ENCODE peak calls at places on chromosomes 13 and 19, in six cellular contexts. P is NCI-H1417; N is kidney tubule cell; O is NCI-H69; Y is NCI-H2081 treated with DMSO at 0.1 percent for 48 hours; Q is stimulated activated naive B cell treated with anti-CD40 and anti-IgM and Interleukin-4, amounts not matched to agents 10 μg/mL and 1 μg/mL and 100 μg/mL, for 72 hours. B is an unnamed sample.
A peak's percentile ranks its signal among the peaks of the same experiment; 100 is the strongest.

GRCh38 chr13:36417328-36417727 is 15.0 kb upstream of the CCNA1 start:
- DNase-seq in P (no peak), N (no peak), O (no peak), Y (no peak), Q (no peak), B (no peak)

GRCh38 chr19:47507031-47507430 is 7.8 kb downstream of the NAPA start:
- DNase-seq in P (no peak), N (no peak), O (no peak), Y (no peak), Q (no peak), B (no peak)

GRCh38 chr13:67620665-67621064 is 390.5 kb upstream of the PCDH9 start:
- DNase-seq in P (no peak), N (peak; percentile 37), O (no peak), Y (no peak), Q (no peak), B (no peak)

GRCh38 chr13:68927387-68928026 is 1180.1 kb upstream of the ATXN8OS start:
- DNase-seq in P (peak; percentile 51), N (peak; percentile 35), O (peak; percentile 75), Y (peak; percentile 0), Q (no peak), B (no peak)

GRCh38 chr13:80339578-80339840 is 1.4 kb downstream of the SPRY2 start:
- DNase-seq in P (peak; percentile 46), N (no peak), O (no peak), Y (no peak), Q (no peak), B (no peak)

GRCh38 chr19:12806242-12807131 is at the start of gene RNASEH2A:
- DNase-seq in P (peak; percentile 94), N (peak; percentile 91), O (peak; percentile 98), Y (peak; percentile 68), Q (peak; percentile 92), B (peak; percentile 93)

GRCh38 chr19:42276821-42277220 is 7.8 kb downstream of the CIC start:
- DNase-seq in P (no peak), N (peak; percentile 74), O (peak; percentile 89), Y (no peak), Q (no peak), B (peak; percentile 70)

GRCh38 chr13:109274188-109274821 is 512.1 kb downstream of the IRS2 start:
- DNase-seq in P (no peak), N (peak; percentile 76), O (no peak), Y (no peak), Q (no peak), B (no peak)

GRCh38 chr19:48501446-48501960 is 10.1 kb downstream of the LMTK3 start:
- DNase-seq in P (peak; percentile 96), N (no peak), O (peak; percentile 99), Y (no peak), Q (no peak), B (peak; percentile 79)

GRCh38 chr19:47231215-47232054 is 436 bp upstream of the BBC3 start:
- DNase-seq in P (peak; percentile 71), N (peak; percentile 94), O (peak; percentile 94), Y (no peak), Q (peak; percentile 79), B (peak; percentile 93)

GRCh38 chr13:24661713-24662112 is 18.5 kb upstream of the ATP12A start:
- DNase-seq in P (no peak), N (no peak), O (no peak), Y (no peak), Q (no peak), B (no peak)

GRCh38 chr19:55912916-55913315 is 19.2 kb downstream of the NLRP13 start:
- DNase-seq in P (no peak), N (no peak), O (no peak), Y (no peak), Q (no peak), B (no peak)

GRCh38 chr13:41562083-41562482 is 104.7 kb downstream of the RGCC start:
- DNase-seq in P (no peak), N (peak; percentile 57), O (no peak), Y (no peak), Q (no peak), B (no peak)